ENCODE peak calls at places on chromosome 16, in eight cellular contexts. T is lung, J is tibial nerve, D is ascending aorta, M is upper lobe of right lung, U is AG10803, X is osteocyte, C is fibroblast of the aortic adventitia. O is an unnamed sample.

GRCh38 chr16:89815639-89816348 is 653 bp downstream of the FANCA start:
- DNase-seq in T (no peak), J (no peak), D (no peak), M (no peak), U (no peak), X (no peak), C (no peak), O (no peak)

GRCh38 chr16:23434380-23434779 is 18.6 kb downstream of the COG7 start:
- DNase-seq in T (no peak), J (no peak), D (no peak), M (no peak), U (peak), X (no peak), C (peak), O (no peak)

GRCh38 chr16:84520778-84521770 is 16.6 kb upstream of the MEAK7 start:
- DNase-seq in T (peak), J (no peak), D (no peak), M (peak), U (no peak), X (no peak), C (no peak), O (no peak)

GRCh38 chr16:13999895-14000425 is 71.2 kb upstream of the MRTFB start:
- DNase-seq in T (no peak), J (no peak), D (peak), M (no peak), U (no peak), X (no peak), C (no peak), O (no peak)

GRCh38 chr16:12522334-12522733 is 281.4 kb downstream of the CPPED1 start:
- DNase-seq in T (no peak), J (no peak), D (no peak), M (no peak), U (no peak), X (no peak), C (no peak), O (no peak)

GRCh38 chr16:9159839-9160550 is 68.6 kb downstream of the HAPSTR1 start:
- DNase-seq in T (peak), J (no peak), D (no peak), M (peak), U (peak), X (no peak), C (peak), O (peak)

GRCh38 chr16:27401768-27402568 is at the start of gene IL21R:
- DNase-seq in T (peak), J (no peak), D (peak), M (peak), U (peak), X (peak), C (peak), O (no peak)

GRCh38 chr16:74700206-74701040 is at the start of gene MLKL:
- DNase-seq in T (peak), J (peak), D (peak), M (peak), U (peak), X (no peak), C (peak), O (no peak)

GRCh38 chr16:51009359-51009758 is 141.7 kb downstream of the SALL1 start:
- DNase-seq in T (no peak), J (no peak), D (no peak), M (no peak), U (no peak), X (no peak), C (no peak), O (no peak)

GRCh38 chr16:1244881-1245280 is 4.4 kb downstream of the TPSAB1 start:
- DNase-seq in T (no peak), J (no peak), D (no peak), M (no peak), U (no peak), X (no peak), C (no peak), O (no peak)

GRCh38 chr16:75343311-75343710 is 90.0 kb downstream of the CFDP1 start:
- DNase-seq in T (no peak), J (no peak), D (no peak), M (no peak), U (no peak), X (no peak), C (no peak), O (no peak)

GRCh38 chr16:3501783-3502400 is 1.1 kb downstream of the CLUAP1 start:
- DNase-seq in T (no peak), J (no peak), D (no peak), M (peak), U (no peak), X (no peak), C (no peak), O (no peak)

GRCh38 chr16:81608515-81609209 is 164.1 kb downstream of the CMIP start:
- DNase-seq in T (no peak), J (peak), D (peak), M (no peak), U (peak), X (no peak), C (peak), O (no peak)

GRCh38 chr16:3596101-3596861 is 15.1 kb downstream of the SLX4 start:
- DNase-seq in T (no peak), J (no peak), D (no peak), M (peak), U (no peak), X (no peak), C (no peak), O (no peak)

GRCh38 chr16:12462690-12463646 is 340.7 kb downstream of the CPPED1 start:
- DNase-seq in T (no peak), J (no peak), D (no peak), M (no peak), U (peak), X (no peak), C (no peak), O (no peak)

GRCh38 chr16:69089091-69089912 is 16.2 kb upstream of the HAS3 start:
- DNase-seq in T (no peak), J (no peak), D (no peak), M (peak), U (no peak), X (no peak), C (no peak), O (peak)

GRCh38 chr16:85291302-85292148 is 179.3 kb upstream of the CIBAR2 start:
- DNase-seq in T (peak), J (peak), D (no peak), M (peak), U (no peak), X (no peak), C (no peak), O (no peak)

GRCh38 chr16:50542703-50543102 is 5.5 kb upstream of the NKD1 start:
- DNase-seq in T (no peak), J (no peak), D (no peak), M (no peak), U (no peak), X (no peak), C (no peak), O (no peak)

GRCh38 chr16:5615868-5616642 is 518.5 kb upstream of the EEF2KMT start:
- DNase-seq in T (peak), J (peak), D (no peak), M (peak), U (no peak), X (no peak), C (no peak), O (peak)

GRCh38 chr16:84673203-84673535 is 24.9 kb downstream of the KLHL36 start:
- DNase-seq in T (no peak), J (no peak), D (no peak), M (no peak), U (no peak), X (no peak), C (no peak), O (no peak)

GRCh38 chr16:78503501-78504110 is 404.2 kb downstream of the WWOX start:
- DNase-seq in T (peak), J (peak), D (no peak), M (no peak), U (peak), X (no peak), C (peak), O (peak)

GRCh38 chr16:71937868-71938510 is 42.7 kb downstream of the IST1 start:
- DNase-seq in T (no peak), J (no peak), D (no peak), M (no peak), U (no peak), X (no peak), C (no peak), O (no peak)

GRCh38 chr16:71933017-71933416 is 37.7 kb downstream of the IST1 start:
- DNase-seq in T (no peak), J (no peak), D (no peak), M (no peak), U (no peak), X (no peak), C (no peak), O (no peak)

GRCh38 chr16:71931599-71931998 is 36.3 kb downstream of the IST1 start:
- DNase-seq in T (no peak), J (no peak), D (no peak), M (no peak), U (no peak), X (no peak), C (no peak), O (no peak)

GRCh38 chr16:71930993-71931392 is 35.7 kb downstream of the IST1 start:
- DNase-seq in T (no peak), J (no peak), D (no peak), M (no peak), U (no peak), X (no peak), C (no peak), O (no peak)

DNA sequence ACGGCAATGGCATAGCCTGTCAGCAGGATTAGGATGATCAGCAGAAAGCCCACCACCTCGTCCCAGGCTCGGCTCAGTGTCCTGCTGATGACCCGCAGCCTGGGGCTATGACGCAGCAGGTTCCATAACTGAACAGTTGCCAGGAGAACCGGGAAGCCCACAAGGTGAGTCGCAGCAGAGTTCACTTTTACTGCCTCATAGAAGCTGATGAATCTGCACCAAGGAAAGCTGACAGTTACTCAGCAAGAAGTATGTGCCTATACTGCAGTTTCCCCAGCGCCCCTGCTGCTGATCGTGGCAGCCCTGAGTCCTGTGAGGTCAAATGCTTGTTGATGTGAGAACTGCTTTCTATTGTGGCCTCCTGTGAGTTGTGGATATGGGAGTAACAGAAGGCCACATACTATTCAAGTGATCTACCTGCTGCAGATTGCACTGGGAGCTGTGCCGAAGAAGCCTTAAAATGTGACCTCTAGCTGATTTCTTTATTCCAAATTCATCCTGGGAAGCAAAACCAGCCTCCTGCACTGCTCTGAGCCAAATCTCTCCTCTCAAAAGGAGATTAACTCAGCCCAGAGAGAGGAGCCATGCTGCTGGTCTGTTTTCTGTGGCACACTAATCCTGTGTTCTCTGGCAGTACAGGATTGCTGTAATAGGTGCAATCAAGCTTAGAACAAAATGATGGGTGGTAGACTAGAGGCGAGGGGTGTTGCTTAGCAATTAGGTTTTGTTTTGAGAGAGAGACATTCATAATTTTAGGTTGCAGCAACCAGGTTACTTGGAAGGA is 38.8 kb downstream of the IST1 start:
- DNase-seq in T (no peak), J (no peak), D (no peak), M (no peak), U (peak), X (no peak), C (peak), O (no peak)
- TF ChIP-seq CTCF in T (no peak), J (no peak), D (no peak), M (no peak), U (no peak), X (no peak), C (no peak), O (no peak)

GRCh38 chr16:87132361-87133014 is 184.7 kb downstream of the C16orf95 start:
- DNase-seq in T (no peak), J (peak), D (peak), M (peak), U (peak), X (peak), C (peak), O (no peak)

GRCh38 chr16:87133966-87134945 is 182.9 kb downstream of the C16orf95 start:
- DNase-seq in T (no peak), J (no peak), D (peak), M (peak), U (no peak), X (no peak), C (no peak), O (no peak)

GRCh38 chr16:87131996-87132345 is 185.2 kb downstream of the C16orf95 start:
- DNase-seq in T (no peak), J (no peak), D (no peak), M (no peak), U (no peak), X (no peak), C (no peak), O (no peak)

GRCh38 chr16:87131061-87131995 is 185.9 kb downstream of the C16orf95 start:
- DNase-seq in T (no peak), J (no peak), D (peak), M (peak), U (no peak), X (no peak), C (no peak), O (no peak)

GRCh38 chr16:87133112-87133850 is 183.9 kb downstream of the C16orf95 start:
- DNase-seq in T (no peak), J (no peak), D (peak), M (peak), U (no peak), X (no peak), C (no peak), O (no peak)
- TF ChIP-seq CTCF in T (no peak), J (no peak), D (no peak), M (no peak), U (no peak), X (no peak), C (no peak), O (no peak)

GRCh38 chr16:30142672-30143346 is 19.8 kb upstream of the MAPK3 start:
- DNase-seq in T (no peak), J (no peak), D (no peak), M (no peak), U (no peak), X (no peak), C (no peak), O (no peak)
- TF ChIP-seq CTCF in T (no peak), J (peak), D (no peak), M (no peak), U (no peak), X (no peak), C (no peak), O (no peak)

GRCh38 chr16:31010539-31010938 is at the start of gene STX1B:
- DNase-seq in T (no peak), J (no peak), D (no peak), M (no peak), U (peak), X (no peak), C (no peak), O (no peak)

GRCh38 chr16:31009120-31009519 is 1.3 kb downstream of the STX1B start:
- DNase-seq in T (no peak), J (no peak), D (no peak), M (no peak), U (no peak), X (no peak), C (no peak), O (no peak)

GRCh38 chr16:31008154-31008950 is 2.1 kb downstream of the STX1B start:
- DNase-seq in T (no peak), J (no peak), D (no peak), M (no peak), U (peak), X (no peak), C (no peak), O (no peak)

GRCh38 chr16:31010943-31011342 is 505 bp upstream of the STX1B start:
- DNase-seq in T (no peak), J (no peak), D (no peak), M (no peak), U (no peak), X (no peak), C (no peak), O (no peak)

GRCh38 chr16:31009894-31010293 is 544 bp downstream of the STX1B start:
- DNase-seq in T (no peak), J (no peak), D (no peak), M (no peak), U (no peak), X (no peak), C (no peak), O (no peak)
- TF ChIP-seq CTCF in T (no peak), J (no peak), D (no peak), M (no peak), U (peak), X (no peak), C (peak), O (no peak)

GRCh38 chr16:86405319-86405718 is 105.0 kb upstream of the FOXF1 start:
- DNase-seq in T (no peak), J (no peak), D (no peak), M (no peak), U (no peak), X (no peak), C (no peak), O (no peak)
- TF ChIP-seq CTCF in T (no peak), J (no peak), D (no peak), M (no peak), U (no peak), X (no peak), C (no peak), O (no peak)